ENCODE peak calls at places on chromosomes 4 and X, in six cellular contexts. J is left ventricle myocardium inferior; N is naive thymus-derived CD4-positive, alpha-beta T cell; Z is fibroblast of lung; S is aorta; F is left lung. G is an unnamed sample.
A peak's percentile ranks its signal among the peaks of the same experiment; 100 is the strongest.

GRCh38 chr4:2277956-2278355 is 16.0 kb upstream of the MXD4 start:
- DNase-seq in J (no peak), N (no peak), Z (no peak), S (no peak), F (no peak), G (no peak)

GRCh38 chrX:50375481-50376267 is 95.0 kb downstream of the DGKK start:
- DNase-seq in J (no peak), N (no peak), Z (no peak), S (no peak), F (no peak), G (no peak)

GRCh38 chrX:56986138-56986537 is 9.2 kb downstream of the SPIN3 start:
- DNase-seq in J (no peak), N (no peak), Z (no peak), S (no peak), F (no peak), G (no peak)

GRCh38 chr4:48680848-48681568 is 99.1 kb downstream of the FRYL start:
- DNase-seq in J (no peak), N (no peak), Z (no peak), S (no peak), F (no peak), G (no peak)

GRCh38 chr4:12242354-12242753 is 813.7 kb upstream of the HS3ST1 start:
- DNase-seq in J (no peak), N (no peak), Z (no peak), S (no peak), F (no peak), G (no peak)

GRCh38 chrX:154516655-154517100 is 646 bp upstream of the FAM3A start:
- DNase-seq in J (no peak), N (peak; percentile 32), Z (peak; percentile 50), S (no peak), F (no peak), G (peak; percentile 66)

GRCh38 chr4:91280551-91281290 is 1023.0 kb upstream of the GRID2 start:
- DNase-seq in J (no peak), N (no peak), Z (no peak), S (no peak), F (no peak), G (no peak)

GRCh38 chr4:141395246-141395830 is 174.6 kb downstream of the ZNF330 start:
- DNase-seq in J (no peak), N (no peak), Z (peak; percentile 80), S (no peak), F (no peak), G (no peak)

GRCh38 chr4:29046716-29047115 is 1673.5 kb upstream of the PCDH7 start:
- DNase-seq in J (no peak), N (no peak), Z (peak; percentile 46), S (no peak), F (no peak), G (peak; percentile 69)

GRCh38 chr4:2297606-2298517 is 36.0 kb upstream of the MXD4 start:
- DNase-seq in J (no peak), N (no peak), Z (no peak), S (no peak), F (no peak), G (no peak)

GRCh38 chrX:84709987-84710386 is 207.7 kb upstream of the HDX start:
- DNase-seq in J (no peak), N (no peak), Z (no peak), S (no peak), F (no peak), G (no peak)

GRCh38 chr4:7909966-7910720 is 29.5 kb downstream of the AFAP1 start:
- DNase-seq in J (no peak), N (no peak), Z (peak; percentile 58), S (no peak), F (peak; percentile 41), G (peak; percentile 83)

GRCh38 chr4:7910721-7911015 is 29.0 kb downstream of the AFAP1 start:
- DNase-seq in J (no peak), N (no peak), Z (no peak), S (no peak), F (no peak), G (no peak)

GRCh38 chr4:7909463-7909862 is 30.2 kb downstream of the AFAP1 start:
- DNase-seq in J (no peak), N (no peak), Z (peak; percentile 51), S (no peak), F (no peak), G (peak; percentile 61)

GRCh38 chr4:7912826-7913225 is 26.8 kb downstream of the AFAP1 start:
- DNase-seq in J (no peak), N (no peak), Z (no peak), S (no peak), F (no peak), G (no peak)

GRCh38 chr4:7911044-7911578 is 28.6 kb downstream of the AFAP1 start:
- DNase-seq in J (no peak), N (no peak), Z (peak; percentile 93), S (no peak), F (peak; percentile 39), G (peak; percentile 92)
- H3K4me3 ChIP-seq in J (peak overlapping the region; percentile 38), N (no peak overlapping the region), Z (no peak overlapping the region), S (no peak overlapping the region), F (no peak overlapping the region), G (peak overlapping the region; percentile 73)

GRCh38 chrX:130109429-130110378 is 593 bp downstream of the ELF4 start:
- DNase-seq in J (no peak), N (no peak), Z (no peak), S (no peak), F (no peak), G (peak; percentile 61)

GRCh38 chrX:130108647-130109428 is 1.5 kb downstream of the ELF4 start:
- DNase-seq in J (peak; percentile 39), N (peak; percentile 24), Z (no peak), S (no peak), F (peak; percentile 66), G (peak; percentile 48)

GRCh38 chrX:130103605-130104004 is 6.7 kb downstream of the ELF4 start:
- DNase-seq in J (no peak), N (no peak), Z (no peak), S (no peak), F (no peak), G (no peak)

GRCh38 chrX:130106071-130106470 is 4.2 kb downstream of the ELF4 start:
- DNase-seq in J (peak; percentile 25), N (no peak), Z (no peak), S (no peak), F (no peak), G (no peak)

DNA sequence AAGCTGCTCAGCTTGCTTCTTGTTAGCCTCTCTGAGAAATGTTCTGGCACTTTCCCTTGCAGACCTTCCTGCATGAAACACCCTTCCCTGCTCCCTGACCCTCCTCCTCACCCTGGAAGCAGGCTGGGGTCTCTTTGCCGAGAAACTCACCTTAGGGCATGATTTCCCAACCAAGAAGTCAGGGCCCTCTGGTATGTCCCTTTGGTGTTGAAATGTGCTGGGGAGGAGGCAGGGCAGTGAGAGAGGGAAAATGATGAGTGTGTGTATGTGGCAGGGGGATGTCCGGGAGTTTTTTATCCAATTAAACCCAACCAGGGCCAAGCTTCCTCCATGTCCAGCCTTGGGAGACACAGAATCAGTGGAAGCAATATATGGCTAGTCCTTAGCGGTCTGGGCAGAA is 5.1 kb downstream of the ELF4 start:
- DNase-seq in J (no peak), N (no peak), Z (no peak), S (no peak), F (no peak), G (peak; percentile 35)
- H3K27me3 ChIP-seq in J (no peaks in the 10 kb centered on the region), N (no peaks in the 10 kb centered on the region), Z (no peaks in the 10 kb centered on the region), S (no peaks in the 10 kb centered on the region), F (no peaks in the 10 kb centered on the region), G (no peaks in the 10 kb centered on the region)

GRCh38 chrX:10679387-10679786 is 59.0 kb upstream of the MID1 start:
- DNase-seq in J (no peak), N (no peak), Z (no peak), S (no peak), F (no peak), G (no peak)

GRCh38 chrX:10681167-10681566 is 60.8 kb upstream of the MID1 start:
- DNase-seq in J (no peak), N (no peak), Z (no peak), S (no peak), F (no peak), G (no peak)

GRCh38 chrX:10677490-10677889 is 57.1 kb upstream of the MID1 start:
- DNase-seq in J (no peak), N (no peak), Z (peak; percentile 10), S (peak; percentile 48), F (no peak), G (peak; percentile 15)

DNA sequence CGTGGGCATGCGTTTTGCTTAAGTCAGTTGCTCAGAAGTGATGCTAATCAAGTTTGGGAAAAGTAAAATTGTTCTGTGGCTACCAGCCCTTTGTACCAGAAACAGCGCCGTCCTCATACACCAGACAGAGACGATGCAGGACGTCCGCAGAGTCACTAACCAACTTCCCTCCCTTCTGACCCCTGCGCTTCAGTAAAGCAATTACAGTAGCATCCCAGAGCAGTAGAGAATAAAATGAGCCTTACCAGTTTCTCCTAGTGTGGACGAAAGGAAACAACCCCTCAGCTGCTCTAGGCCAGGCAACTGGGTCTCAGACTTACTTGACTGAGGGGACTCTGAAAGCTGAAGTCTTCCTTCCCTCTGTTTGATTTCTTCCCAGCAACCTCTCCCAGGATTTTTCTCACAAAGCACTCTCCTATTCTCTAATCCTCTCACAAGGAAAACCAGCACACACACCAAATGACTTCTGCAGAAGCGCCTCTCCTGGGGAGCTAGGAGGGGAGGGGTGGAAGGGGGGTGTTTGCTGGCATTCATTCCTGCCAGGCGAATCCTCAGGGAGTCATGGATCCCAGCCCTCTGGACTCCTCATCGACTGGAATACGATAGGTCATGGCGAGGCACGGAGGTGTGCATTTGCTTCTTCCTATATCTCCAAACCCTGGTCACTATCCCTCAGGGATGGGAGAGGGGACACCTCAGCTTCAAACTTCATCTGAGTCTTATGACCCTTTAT is 56.0 kb upstream of the MID1 start:
- DNase-seq in J (no peak), N (no peak), Z (peak; percentile 1), S (no peak), F (no peak), G (no peak)
- H3K4me3 ChIP-seq in J (no peak overlapping the region), N (no peak overlapping the region), Z (no peak overlapping the region), S (no peak overlapping the region), F (no peak overlapping the region), G (no peak overlapping the region)

GRCh38 chrX:72624194-72624593 is 51.6 kb upstream of the HDAC8 start:
- DNase-seq in J (no peak), N (no peak), Z (no peak), S (no peak), F (no peak), G (no peak)

GRCh38 chrX:72620550-72621145 is 48.0 kb upstream of the HDAC8 start:
- DNase-seq in J (peak; percentile 14), N (no peak), Z (peak; percentile 89), S (peak; percentile 75), F (peak; percentile 41), G (peak; percentile 85)

GRCh38 chrX:72621163-72621562 is 48.5 kb upstream of the HDAC8 start:
- DNase-seq in J (no peak), N (no peak), Z (no peak), S (no peak), F (no peak), G (peak; percentile 4)

DNA sequence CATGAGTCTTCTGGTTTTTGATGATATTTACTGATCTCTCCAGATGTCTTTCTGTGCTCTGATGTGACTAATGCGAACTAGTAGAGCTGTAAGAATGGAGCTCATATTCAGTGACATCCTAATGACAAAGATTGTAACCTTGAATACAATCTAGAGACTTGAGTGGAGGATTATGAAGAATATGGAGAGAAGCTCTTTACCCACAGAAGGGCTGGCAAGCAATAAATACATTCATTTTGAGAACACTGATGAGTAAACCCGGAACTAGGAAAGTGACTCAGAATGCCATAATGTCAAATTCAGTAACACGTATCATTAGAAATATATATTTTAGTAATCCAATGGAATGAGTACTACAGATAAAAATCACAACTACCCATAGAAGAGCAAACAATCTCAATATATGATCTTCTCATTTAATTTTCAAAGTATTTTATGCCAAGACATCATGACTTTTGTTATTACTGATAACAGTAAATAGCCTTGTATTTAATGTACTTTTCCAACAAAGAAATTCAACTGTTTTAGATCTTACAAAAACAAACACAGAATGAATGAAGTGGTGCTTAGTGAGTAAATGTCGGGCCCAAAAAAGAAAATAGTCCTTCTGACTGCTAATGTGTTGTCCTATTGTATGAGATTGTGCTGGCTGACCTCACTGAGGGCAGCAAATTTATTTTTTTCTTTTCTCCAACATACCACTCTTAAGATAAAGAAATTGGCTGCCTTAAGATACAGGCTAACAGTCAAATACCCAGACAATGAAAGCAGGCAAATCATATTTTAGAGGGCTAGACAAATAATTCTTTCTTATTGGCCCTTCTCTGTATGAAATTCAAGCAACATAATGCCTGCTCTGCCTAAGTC is 49.2 kb upstream of the HDAC8 start:
- DNase-seq in J (no peak), N (no peak), Z (peak; percentile 64), S (no peak), F (no peak), G (peak; percentile 41)
- H3K27me3 ChIP-seq in J (no peaks in the 10 kb centered on the region), N (no peaks in the 10 kb centered on the region), Z (no peaks in the 10 kb centered on the region), S (no peaks in the 10 kb centered on the region), F (no peaks in the 10 kb centered on the region), G (peaks cover 10% of the 10 kb centered on the region)